ENCODE peak calls at places on chromosome 1, in four cellular contexts. One of them, this sample, is unnamed.

GRCh38 chr1:214636436-214636835 is 33.4 kb downstream of the CENPF start:
- DNase-seq in pancreas: no peak
- DNase-seq in left lung: no peak
- DNase-seq in ovary: no peak
- DNase-seq in this sample: no peak

GRCh38 chr1:94983343-94983742 is 56.4 kb upstream of the CNN3 start:
- DNase-seq in pancreas: no peak
- DNase-seq in ovary: no peak
- DNase-seq in left lung: no peak
- DNase-seq in this sample: no peak

GRCh38 chr1:199959775-199960110 is 67.8 kb upstream of the NR5A2 start:
- DNase-seq in left lung: no peak
- DNase-seq in ovary: no peak
- DNase-seq in pancreas: peak; percentile 29
- DNase-seq in this sample: no peak

GRCh38 chr1:95197616-95198252 is 36.3 kb upstream of the RWDD3 start:
- DNase-seq in left lung: no peak
- DNase-seq in ovary: no peak
- DNase-seq in pancreas: no peak
- DNase-seq in this sample: no peak

GRCh38 chr1:205915354-205915990 is 27.8 kb downstream of the SLC26A9 start:
- DNase-seq in pancreas: no peak
- DNase-seq in left lung: no peak
- DNase-seq in ovary: no peak
- DNase-seq in this sample: no peak

GRCh38 chr1:36987276-36987675 is 47.0 kb downstream of the GRIK3 start:
- DNase-seq in ovary: no peak
- DNase-seq in left lung: no peak
- DNase-seq in pancreas: no peak
- DNase-seq in this sample: no peak

GRCh38 chr1:199123615-199124014 is 484.8 kb downstream of the PTPRC start:
- DNase-seq in left lung: no peak
- DNase-seq in pancreas: no peak
- DNase-seq in ovary: no peak
- DNase-seq in this sample: no peak

GRCh38 chr1:226603030-226603960 is 54.7 kb downstream of the STUM start:
- DNase-seq in left lung: no peak
- DNase-seq in ovary: peak; percentile 75
- DNase-seq in pancreas: no peak
- DNase-seq in this sample: no peak

GRCh38 chr1:59126361-59126760 is 170.5 kb upstream of the FGGY start:
- DNase-seq in pancreas: no peak
- DNase-seq in left lung: no peak
- DNase-seq in ovary: no peak
- DNase-seq in this sample: no peak

GRCh38 chr1:29646161-29646775 is 409.9 kb downstream of the PTPRU start:
- DNase-seq in pancreas: no peak
- DNase-seq in left lung: no peak
- DNase-seq in ovary: no peak
- DNase-seq in this sample: no peak

GRCh38 chr1:235941852-235942624 is 75.3 kb upstream of the LYST start:
- DNase-seq in pancreas: no peak
- DNase-seq in ovary: no peak
- DNase-seq in left lung: no peak
- DNase-seq in this sample: no peak

GRCh38 chr1:6208723-6209660 is 3.1 kb downstream of the RNF207 start:
- DNase-seq in pancreas: peak; percentile 63
- DNase-seq in left lung: peak; percentile 83
- DNase-seq in ovary: no peak
- DNase-seq in this sample: no peak

GRCh38 chr1:218475275-218475674 is 130.1 kb downstream of the TGFB2 start:
- DNase-seq in left lung: no peak
- DNase-seq in pancreas: no peak
- DNase-seq in ovary: no peak
- DNase-seq in this sample: no peak

GRCh38 chr1:161089251-161089924 is at the start of gene NECTIN4:
- DNase-seq in ovary: no peak
- DNase-seq in pancreas: peak; percentile 87
- DNase-seq in left lung: peak; percentile 85
- DNase-seq in this sample: no peak

GRCh38 chr1:48853006-48853405 is 76.3 kb upstream of the BEND5 start:
- DNase-seq in pancreas: no peak
- DNase-seq in left lung: no peak
- DNase-seq in ovary: no peak
- DNase-seq in this sample: no peak

DNA sequence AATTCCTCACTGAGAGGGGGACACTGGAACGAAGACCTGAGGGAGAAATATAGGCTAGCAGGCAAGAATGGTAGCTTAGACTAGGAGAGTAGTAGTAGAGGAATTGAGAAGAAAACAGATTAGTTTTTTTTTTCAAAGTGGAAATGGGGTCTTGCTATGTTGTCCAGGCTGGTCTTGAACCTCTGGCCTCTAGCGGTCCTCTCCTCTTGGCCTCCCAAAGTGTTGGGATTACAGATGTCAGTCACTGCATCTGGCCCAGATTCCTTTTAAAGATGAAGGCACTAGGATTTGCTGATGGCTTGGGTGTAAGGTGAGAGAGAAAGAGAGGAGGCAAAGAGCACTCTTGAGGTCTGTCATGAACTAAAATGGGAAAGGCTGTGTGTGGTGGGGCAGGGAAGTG is 30.1 kb downstream of the NFASC start:
- DNase-seq in pancreas: no peak
- DNase-seq in left lung: no peak
- DNase-seq in ovary: no peak
- DNase-seq in this sample: no peak
- H3K27ac ChIP-seq in pancreas: no peak overlapping the region
- H3K27ac ChIP-seq in left lung: no peak overlapping the region
- H3K27ac ChIP-seq in ovary: no peak overlapping the region
- H3K27ac ChIP-seq in this sample: no peak overlapping the region

DNA sequence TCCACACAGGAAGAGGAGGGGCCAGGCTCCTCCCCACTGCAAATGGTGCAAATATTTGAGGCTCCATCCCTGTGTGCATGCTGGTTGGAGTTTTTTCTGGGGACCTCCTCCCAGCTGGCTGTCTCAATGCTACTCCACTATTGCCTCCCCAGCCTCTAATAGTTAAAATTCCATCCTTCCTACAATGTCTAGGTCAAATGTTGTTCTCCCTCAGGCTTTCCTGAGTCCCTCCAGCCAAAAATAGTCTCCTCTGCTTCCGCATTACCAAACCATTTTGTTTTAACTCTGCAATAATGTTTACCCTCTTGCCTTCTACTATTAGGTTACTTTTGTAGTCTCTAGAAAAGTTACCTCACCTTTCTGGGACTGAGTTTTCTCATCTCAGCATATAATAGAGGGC is 29.6 kb upstream of the FMO1 start:
- DNase-seq in ovary: no peak
- DNase-seq in left lung: no peak
- DNase-seq in pancreas: no peak
- DNase-seq in this sample: no peak
- H3K27ac ChIP-seq in ovary: no peak overlapping the region
- H3K27ac ChIP-seq in left lung: no peak overlapping the region
- H3K27ac ChIP-seq in pancreas: peak overlapping the region; percentile 22
- H3K27ac ChIP-seq in this sample: no peak overlapping the region

GRCh38 chr1:23278717-23279116 is 61.4 kb upstream of the HTR1D start:
- DNase-seq in pancreas: no peak
- DNase-seq in left lung: no peak
- DNase-seq in ovary: no peak
- DNase-seq in this sample: no peak

GRCh38 chr1:23274134-23274505 is 56.8 kb upstream of the HTR1D start:
- DNase-seq in left lung: no peak
- DNase-seq in pancreas: no peak
- DNase-seq in ovary: no peak
- DNase-seq in this sample: no peak

GRCh38 chr1:23276531-23276930 is 59.2 kb upstream of the HTR1D start:
- DNase-seq in ovary: no peak
- DNase-seq in left lung: no peak
- DNase-seq in pancreas: no peak
- DNase-seq in this sample: no peak

DNA sequence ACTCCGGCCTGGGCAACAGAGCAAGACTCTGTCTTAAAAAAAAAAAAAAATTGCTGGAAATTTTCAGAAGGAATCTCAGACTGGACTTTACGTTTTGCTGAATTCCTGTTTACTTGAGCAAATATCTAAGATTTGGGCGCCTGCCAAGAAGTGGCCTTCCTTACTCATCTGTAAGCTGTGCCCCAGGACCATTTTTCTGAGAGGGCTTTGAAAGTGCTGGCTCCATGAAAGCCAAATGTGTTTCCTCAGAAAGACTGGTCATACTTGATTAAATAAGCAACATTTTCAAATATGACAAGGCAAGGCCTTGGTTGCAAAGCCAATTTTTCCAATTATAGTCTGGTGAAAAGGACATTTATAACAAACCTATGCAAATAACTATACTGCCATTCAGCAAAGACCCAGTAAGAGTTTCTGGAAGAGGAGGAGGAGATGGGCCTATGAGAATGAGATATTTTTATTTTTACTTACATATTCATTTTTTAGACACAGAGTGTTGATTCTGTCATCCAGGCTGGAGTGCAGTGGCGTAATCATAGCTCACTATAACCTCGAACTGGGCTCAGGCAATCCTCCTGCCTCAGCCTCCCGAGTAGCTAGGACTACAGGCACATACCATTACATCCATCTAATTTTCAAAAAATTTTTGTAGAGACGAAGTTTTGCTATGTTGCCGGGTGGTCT is 56.3 kb upstream of the HTR1D start:
- DNase-seq in pancreas: no peak
- DNase-seq in left lung: no peak
- DNase-seq in ovary: no peak
- DNase-seq in this sample: no peak
- H3K27ac ChIP-seq in pancreas: no peak overlapping the region
- H3K27ac ChIP-seq in left lung: no peak overlapping the region
- H3K27ac ChIP-seq in ovary: no peak overlapping the region
- H3K27ac ChIP-seq in this sample: no peak overlapping the region

DNA sequence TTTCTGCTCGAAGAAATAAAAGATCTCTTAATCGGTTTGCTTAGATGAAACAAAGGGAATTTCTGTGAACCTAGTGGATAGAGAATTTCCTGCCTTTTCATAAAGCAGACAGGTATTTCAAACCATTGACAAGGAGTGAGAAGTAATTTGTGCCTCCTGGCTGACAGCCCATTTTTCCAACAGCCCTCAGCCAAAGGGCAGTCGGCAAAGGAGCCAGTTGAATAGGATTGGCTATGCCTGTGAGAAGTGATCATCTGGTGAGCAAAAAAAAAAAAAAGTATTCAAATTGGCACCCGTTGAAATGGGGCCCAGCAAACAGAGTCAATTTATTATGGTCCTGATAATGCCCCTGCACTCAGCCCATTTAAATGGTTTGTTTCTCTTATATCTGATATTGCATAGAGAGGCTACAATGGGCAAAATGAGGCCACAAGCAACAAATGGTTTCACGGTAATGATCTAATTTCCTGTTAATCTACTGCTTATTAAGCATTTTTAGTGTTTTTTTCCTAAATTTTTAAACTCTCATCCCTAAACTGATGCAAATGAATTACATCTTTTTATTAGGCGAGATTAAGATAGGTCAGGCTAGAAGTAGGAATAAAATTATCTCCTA is 477.5 kb downstream of the NUF2 start:
- DNase-seq in left lung: no peak
- DNase-seq in pancreas: peak; percentile 14
- DNase-seq in ovary: no peak
- DNase-seq in this sample: no peak
- H3K27ac ChIP-seq in left lung: no peak overlapping the region
- H3K27ac ChIP-seq in pancreas: no peak overlapping the region
- H3K27ac ChIP-seq in ovary: no peak overlapping the region
- H3K27ac ChIP-seq in this sample: no peak overlapping the region

This sample was measured in substantia nigra.